ENCODE peak calls at places on chromosomes 13 and 19, in seven cellular contexts. One of them, this sample, is unnamed.

GRCh38 chr19:18225355-18225701 is 910 bp downstream of the PDE4C start:
- DNase-seq in fibroblast of the aortic adventitia: no peak
- DNase-seq in EH: no peak
- DNase-seq in thoracic aorta: no peak
- DNase-seq in ecto neural progenitor cell: peak; percentile 58
- DNase-seq in C1 segment of cervical spinal cord: no peak
- DNase-seq in occipital lobe: no peak
- DNase-seq in this sample: no peak

GRCh38 chr19:5609881-5610280 is 12.7 kb downstream of the SAFB2 start:
- DNase-seq in fibroblast of the aortic adventitia: no peak
- DNase-seq in EH: no peak
- DNase-seq in thoracic aorta: no peak
- DNase-seq in ecto neural progenitor cell: no peak
- DNase-seq in C1 segment of cervical spinal cord: no peak
- DNase-seq in occipital lobe: no peak
- DNase-seq in this sample: no peak

GRCh38 chr19:46537136-46538097 is 41.8 kb upstream of the PNMA8B start:
- DNase-seq in fibroblast of the aortic adventitia: peak; percentile 45
- DNase-seq in EH: peak; percentile 52
- DNase-seq in thoracic aorta: no peak
- DNase-seq in ecto neural progenitor cell: peak; percentile 68
- DNase-seq in C1 segment of cervical spinal cord: no peak
- DNase-seq in occipital lobe: no peak
- DNase-seq in this sample: peak; percentile 48

GRCh38 chr13:60689571-60689970 is 292.6 kb downstream of the TDRD3 start:
- DNase-seq in fibroblast of the aortic adventitia: no peak
- DNase-seq in EH: no peak
- DNase-seq in thoracic aorta: no peak
- DNase-seq in ecto neural progenitor cell: no peak
- DNase-seq in C1 segment of cervical spinal cord: no peak
- DNase-seq in occipital lobe: no peak
- DNase-seq in this sample: no peak

GRCh38 chr19:16337809-16338469 is 13.3 kb downstream of the KLF2 start:
- DNase-seq in fibroblast of the aortic adventitia: no peak
- DNase-seq in EH: peak; percentile 50
- DNase-seq in thoracic aorta: no peak
- DNase-seq in ecto neural progenitor cell: no peak
- DNase-seq in C1 segment of cervical spinal cord: no peak
- DNase-seq in occipital lobe: no peak
- DNase-seq in this sample: no peak

GRCh38 chr13:30418075-30418715 is 4.1 kb upstream of the UBE2L5 start:
- DNase-seq in fibroblast of the aortic adventitia: no peak
- DNase-seq in EH: peak; percentile 55
- DNase-seq in thoracic aorta: no peak
- DNase-seq in ecto neural progenitor cell: no peak
- DNase-seq in C1 segment of cervical spinal cord: no peak
- DNase-seq in occipital lobe: no peak
- DNase-seq in this sample: no peak

GRCh38 chr19:2771786-2772674 is 11.0 kb downstream of the SGTA start:
- DNase-seq in fibroblast of the aortic adventitia: peak; percentile 10
- DNase-seq in EH: no peak
- DNase-seq in thoracic aorta: no peak
- DNase-seq in ecto neural progenitor cell: no peak
- DNase-seq in C1 segment of cervical spinal cord: no peak
- DNase-seq in occipital lobe: no peak
- DNase-seq in this sample: no peak

GRCh38 chr13:33204130-33204927 is 81.2 kb downstream of the STARD13 start:
- DNase-seq in fibroblast of the aortic adventitia: peak; percentile 95
- DNase-seq in EH: peak; percentile 97
- DNase-seq in thoracic aorta: peak; percentile 36
- DNase-seq in ecto neural progenitor cell: no peak
- DNase-seq in C1 segment of cervical spinal cord: no peak
- DNase-seq in occipital lobe: no peak
- DNase-seq in this sample: peak; percentile 98

GRCh38 chr13:20774746-20775145 is 985 bp upstream of the EEF1AKMT1 start:
- DNase-seq in fibroblast of the aortic adventitia: no peak
- DNase-seq in EH: no peak
- DNase-seq in thoracic aorta: no peak
- DNase-seq in ecto neural progenitor cell: no peak
- DNase-seq in C1 segment of cervical spinal cord: no peak
- DNase-seq in occipital lobe: no peak
- DNase-seq in this sample: no peak

GRCh38 chr13:94710881-94711560 is 1.3 kb downstream of the SOX21 start:
- DNase-seq in fibroblast of the aortic adventitia: no peak
- DNase-seq in EH: no peak
- DNase-seq in thoracic aorta: no peak
- DNase-seq in ecto neural progenitor cell: peak; percentile 75
- DNase-seq in C1 segment of cervical spinal cord: no peak
- DNase-seq in occipital lobe: no peak
- DNase-seq in this sample: no peak

GRCh38 chr13:113059891-113060290 is 45.7 kb upstream of the F7 start:
- DNase-seq in fibroblast of the aortic adventitia: no peak
- DNase-seq in EH: no peak
- DNase-seq in thoracic aorta: no peak
- DNase-seq in ecto neural progenitor cell: no peak
- DNase-seq in C1 segment of cervical spinal cord: no peak
- DNase-seq in occipital lobe: no peak
- DNase-seq in this sample: no peak

GRCh38 chr19:10289167-10289835 is 451 bp upstream of the ICAM5 start:
- DNase-seq in fibroblast of the aortic adventitia: no peak
- DNase-seq in EH: peak; percentile 79
- DNase-seq in thoracic aorta: no peak
- DNase-seq in ecto neural progenitor cell: peak; percentile 72
- DNase-seq in C1 segment of cervical spinal cord: no peak
- DNase-seq in occipital lobe: peak; percentile 48
- DNase-seq in this sample: peak; percentile 32

GRCh38 chr13:25085125-25085742 is 10.7 kb upstream of the PABPC3 start:
- DNase-seq in fibroblast of the aortic adventitia: peak; percentile 11
- DNase-seq in EH: peak; percentile 33
- DNase-seq in thoracic aorta: no peak
- DNase-seq in ecto neural progenitor cell: no peak
- DNase-seq in C1 segment of cervical spinal cord: peak; percentile 65
- DNase-seq in occipital lobe: peak; percentile 53
- DNase-seq in this sample: peak; percentile 48

GRCh38 chr19:13839938-13840750 is 36.8 kb upstream of the NANOS3 start:
- DNase-seq in fibroblast of the aortic adventitia: peak; percentile 34
- DNase-seq in EH: peak; percentile 79
- DNase-seq in thoracic aorta: no peak
- DNase-seq in ecto neural progenitor cell: no peak
- DNase-seq in C1 segment of cervical spinal cord: no peak
- DNase-seq in occipital lobe: no peak
- DNase-seq in this sample: peak; percentile 50

GRCh38 chr19:14400913-14401312 is 18.2 kb downstream of the DDX39A start:
- DNase-seq in fibroblast of the aortic adventitia: no peak
- DNase-seq in EH: no peak
- DNase-seq in thoracic aorta: no peak
- DNase-seq in ecto neural progenitor cell: no peak
- DNase-seq in C1 segment of cervical spinal cord: no peak
- DNase-seq in occipital lobe: no peak
- DNase-seq in this sample: peak; percentile 45

GRCh38 chr19:29680937-29681336 is 15.7 kb downstream of the PLEKHF1 start:
- DNase-seq in fibroblast of the aortic adventitia: no peak
- DNase-seq in EH: no peak
- DNase-seq in thoracic aorta: no peak
- DNase-seq in ecto neural progenitor cell: no peak
- DNase-seq in C1 segment of cervical spinal cord: no peak
- DNase-seq in occipital lobe: no peak
- DNase-seq in this sample: no peak

GRCh38 chr13:30704596-30704995 is 30.7 kb upstream of the ALOX5AP start:
- DNase-seq in fibroblast of the aortic adventitia: no peak
- DNase-seq in EH: no peak
- DNase-seq in thoracic aorta: no peak
- DNase-seq in ecto neural progenitor cell: no peak
- DNase-seq in C1 segment of cervical spinal cord: no peak
- DNase-seq in occipital lobe: no peak
- DNase-seq in this sample: no peak

GRCh38 chr13:39967199-39967959 is 311.9 kb downstream of the COG6 start:
- DNase-seq in fibroblast of the aortic adventitia: no peak
- DNase-seq in EH: no peak
- DNase-seq in thoracic aorta: no peak
- DNase-seq in ecto neural progenitor cell: no peak
- DNase-seq in C1 segment of cervical spinal cord: no peak
- DNase-seq in occipital lobe: no peak
- DNase-seq in this sample: peak; percentile 12

This sample was measured in fibroblast of mammary gland.